ENCODE peak calls at places on chromosomes 6 and 20, in four cellular contexts. U is brain microvascular endothelial cell, P is fibroblast of mammary gland, W is HL-60. A is an unnamed sample.

GRCh38 chr20:62624325-62624690 is 18.0 kb upstream of the SLCO4A1 start:
- DNase-seq in U (no peak), P (no peak), W (no peak), A (no peak)

GRCh38 chr20:11891827-11892521 is 25.7 kb upstream of the BTBD3 start:
- DNase-seq in U (peak), P (peak), W (peak), A (peak)

GRCh38 chr6:155021680-155022079 is 26.6 kb downstream of the TIAM2 start:
- DNase-seq in U (no peak), P (no peak), W (no peak), A (no peak)

GRCh38 chr6:37641546-37641945 is 56.1 kb downstream of the MDGA1 start:
- DNase-seq in U (no peak), P (no peak), W (no peak), A (no peak)

GRCh38 chr20:34473262-34473883 is 42.8 kb upstream of the DYNLRB1 start:
- DNase-seq in U (peak), P (peak), W (no peak), A (peak)

GRCh38 chr6:149230729-149231434 is 86.6 kb upstream of the TAB2 start:
- DNase-seq in U (no peak), P (no peak), W (no peak), A (no peak)

GRCh38 chr6:158686311-158686710 is 36.5 kb downstream of the SYTL3 start:
- DNase-seq in U (no peak), P (no peak), W (no peak), A (no peak)

GRCh38 chr6:35082733-35083403 is 58.3 kb downstream of the TCP11 start:
- DNase-seq in U (no peak), P (no peak), W (no peak), A (no peak)

GRCh38 chr6:128376952-128377503 is 143.4 kb downstream of the PTPRK start:
- DNase-seq in U (no peak), P (no peak), W (no peak), A (no peak)

GRCh38 chr6:82840571-82840970 is 225.1 kb downstream of the UBE3D start:
- DNase-seq in U (no peak), P (no peak), W (no peak), A (no peak)

GRCh38 chr20:63316502-63316921 is 23.5 kb downstream of the COL20A1 start:
- DNase-seq in U (no peak), P (no peak), W (no peak), A (no peak)

GRCh38 chr6:12343440-12344162 is 53.4 kb downstream of the EDN1 start:
- DNase-seq in U (peak), P (no peak), W (no peak), A (no peak)

GRCh38 chr6:26475823-26476729 is 18.3 kb downstream of the BTN2A1 start:
- DNase-seq in U (no peak), P (peak), W (no peak), A (peak)

GRCh38 chr20:35974256-35974655 is 5.9 kb downstream of the CNBD2 start:
- DNase-seq in U (no peak), P (no peak), W (no peak), A (no peak)

GRCh38 chr20:35981969-35982368 is 13.6 kb downstream of the CNBD2 start:
- DNase-seq in U (no peak), P (no peak), W (no peak), A (no peak)

GRCh38 chr20:35979528-35979927 is 11.1 kb downstream of the CNBD2 start:
- DNase-seq in U (no peak), P (peak), W (no peak), A (peak)

GRCh38 chr20:35976012-35976411 is 7.6 kb downstream of the CNBD2 start:
- DNase-seq in U (no peak), P (no peak), W (no peak), A (no peak)

GRCh38 chr20:35978041-35978513 is 9.7 kb downstream of the CNBD2 start:
- DNase-seq in U (no peak), P (peak), W (peak), A (peak)
- TF ChIP-seq CTCF in U (no peak), P (no peak), W (no peak), A (no peak)

DNA sequence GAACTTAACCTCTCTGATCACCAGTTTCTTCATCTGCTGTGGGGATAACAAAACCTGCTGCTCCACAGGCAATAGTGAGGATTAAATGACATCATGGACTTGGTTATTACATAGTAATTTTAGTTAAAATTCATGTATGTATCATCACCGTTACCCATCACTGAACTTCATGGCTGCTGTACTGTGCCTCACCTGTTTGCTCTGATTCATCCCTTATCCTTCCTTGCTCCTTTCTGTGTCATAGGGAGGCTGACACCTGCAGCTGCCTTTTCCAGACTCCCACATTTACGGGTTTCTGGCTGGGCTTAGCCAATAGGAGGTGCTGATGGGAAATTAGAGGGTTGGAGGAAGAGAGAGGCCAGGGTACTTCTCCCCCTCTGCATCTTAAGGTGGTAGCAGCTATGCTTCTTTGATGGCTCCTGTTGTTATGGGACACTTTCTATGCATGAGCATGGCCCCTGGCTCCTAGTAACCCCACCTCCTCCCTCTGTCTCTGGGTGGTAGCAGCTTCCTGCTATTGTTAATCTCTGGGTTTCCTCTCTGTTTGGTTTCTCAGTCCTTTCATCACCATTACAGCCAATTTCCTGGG is 332.1 kb downstream of the DHX35 start:
- DNase-seq in U (no peak), P (no peak), W (no peak), A (no peak)
- H3K4me3 ChIP-seq in U (no peak), P (no peak), W (no peak), A (no peak)

DNA sequence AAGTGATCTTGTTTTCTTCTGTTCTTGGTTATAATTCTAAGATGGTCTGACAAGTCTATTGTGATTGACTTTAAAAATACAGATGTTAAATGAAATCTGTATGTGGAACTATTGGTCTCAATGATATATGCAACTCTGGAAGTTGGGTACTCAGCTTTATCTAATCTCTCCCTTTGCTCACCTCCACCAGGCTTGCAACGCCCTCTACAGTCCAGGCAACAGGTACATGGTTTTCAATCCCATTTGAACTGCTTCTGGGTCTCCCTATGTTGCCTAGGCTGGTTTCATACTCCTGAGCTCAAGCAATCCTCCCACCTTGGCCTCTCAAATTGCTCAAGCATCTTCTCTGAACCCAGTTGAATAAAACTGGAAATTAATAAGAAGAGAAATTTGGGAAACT is 25.6 kb upstream of the HLA-DQB1 start:
- DNase-seq in U (no peak), P (no peak), W (no peak), A (peak)
- TF ChIP-seq CTCF in U (peak), P (no peak), W (no peak), A (peak)

DNA sequence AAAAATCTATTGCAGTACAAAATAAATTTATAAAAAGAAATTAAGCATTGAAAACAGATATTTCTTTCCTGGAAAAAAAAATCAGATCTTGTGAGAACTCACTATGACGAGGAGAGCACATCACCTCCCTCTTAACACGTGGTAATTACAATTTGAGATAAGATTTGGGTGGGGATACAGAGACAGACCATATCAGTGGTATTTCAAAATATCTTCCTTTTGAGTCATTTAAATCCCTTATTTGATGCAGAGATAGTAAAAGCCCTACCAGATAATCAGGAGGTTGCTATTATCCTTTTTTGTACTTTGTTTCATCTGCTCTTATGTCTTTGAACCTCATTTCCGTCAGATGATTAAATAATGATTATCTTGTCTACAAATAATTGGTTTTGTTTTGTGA is 800.4 kb downstream of the KIF16B start:
- DNase-seq in U (no peak), P (no peak), W (no peak), A (no peak)
- H3K4me3 ChIP-seq in U (no peak), P (no peak), W (no peak), A (no peak)

DNA sequence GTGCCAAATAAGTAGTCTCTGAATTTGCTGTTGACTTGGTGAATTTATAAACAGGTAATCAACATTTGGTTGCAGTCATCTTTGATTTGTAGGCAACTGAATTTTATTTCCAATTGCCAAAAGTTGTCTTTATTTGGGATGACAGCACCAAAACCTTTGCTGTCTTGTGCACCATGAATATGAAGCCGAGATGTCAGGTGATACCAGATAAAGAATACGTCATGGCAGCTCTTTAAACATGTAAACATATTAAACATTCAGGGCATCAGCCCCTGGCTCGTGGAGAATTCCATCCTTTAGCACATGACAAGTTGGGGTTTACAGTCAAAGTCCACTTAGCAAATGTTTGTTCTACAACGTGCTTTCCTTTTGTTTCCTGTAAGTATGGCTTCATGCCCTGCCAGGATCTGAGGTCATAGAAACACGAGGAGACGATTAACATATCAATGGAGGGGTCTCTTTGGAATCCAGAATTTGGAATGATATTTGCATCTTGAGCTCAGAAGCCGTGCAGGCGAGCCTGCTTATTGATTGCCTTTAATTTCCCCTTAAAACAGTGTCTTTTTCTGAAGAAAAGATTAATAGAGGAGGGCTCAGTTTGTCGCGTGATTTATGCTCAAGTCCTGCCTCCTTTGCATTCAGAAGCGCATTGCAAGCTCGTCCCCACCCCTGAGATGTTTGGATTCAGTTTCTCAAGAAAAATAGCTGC is 170.2 kb upstream of the ZNF217 start:
- DNase-seq in U (peak), P (peak), W (no peak), A (peak)
- TF ChIP-seq CTCF in U (no peak), P (no peak), W (no peak), A (no peak)

DNA sequence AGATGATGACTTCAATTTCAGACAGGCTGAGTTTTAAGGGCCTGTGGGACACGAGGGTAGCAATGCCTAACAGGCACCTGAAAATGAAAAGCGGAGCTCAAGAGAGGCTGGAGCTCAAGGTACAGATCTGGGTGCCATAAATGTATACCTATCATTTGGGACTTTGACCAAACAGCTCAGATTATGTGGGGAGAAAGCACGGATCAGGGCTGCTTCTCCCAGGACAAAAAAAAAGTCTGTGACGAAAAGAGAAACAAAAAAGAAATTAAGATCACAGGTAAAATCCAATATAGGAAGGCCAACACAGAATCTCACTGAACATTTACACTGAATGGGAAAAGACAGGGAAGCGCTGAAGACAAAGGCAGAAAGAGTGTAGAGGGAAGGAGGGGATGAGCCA is 1.9 kb downstream of the PRELID3B start:
- DNase-seq in U (no peak), P (no peak), W (no peak), A (no peak)
- H3K4me3 ChIP-seq in U (no peak), P (no peak), W (no peak), A (no peak)

GRCh38 chr6:74404366-74404765 is 708.4 kb downstream of the CD109 start:
- DNase-seq in U (no peak), P (peak), W (no peak), A (peak)

GRCh38 chr6:74410630-74411029 is 714.6 kb downstream of the CD109 start:
- DNase-seq in U (no peak), P (peak), W (no peak), A (no peak)

GRCh38 chr6:74408844-74409243 is 712.8 kb downstream of the CD109 start:
- DNase-seq in U (peak), P (peak), W (no peak), A (peak)

GRCh38 chr6:74415056-74415455 is 719.1 kb downstream of the CD109 start:
- DNase-seq in U (no peak), P (peak), W (no peak), A (peak)

DNA sequence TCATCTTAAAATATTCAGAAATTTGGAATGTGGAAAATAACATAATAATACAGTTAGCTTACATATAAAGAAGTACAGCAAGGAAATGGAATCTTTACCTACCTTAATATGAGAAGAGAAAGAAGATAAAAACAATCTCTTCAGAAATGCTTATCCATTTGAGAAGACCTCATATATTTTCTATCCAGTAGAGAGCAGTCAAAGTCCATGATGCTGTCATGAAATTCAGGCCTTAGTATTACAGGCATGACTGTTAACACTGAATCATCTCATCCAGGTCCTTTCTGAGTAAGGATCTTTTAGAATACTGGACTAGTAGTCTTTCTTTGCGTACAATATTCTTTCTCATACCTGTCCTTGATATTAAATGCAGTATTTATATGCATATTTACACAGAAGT is 713.4 kb downstream of the CD109 start:
- DNase-seq in U (peak), P (peak), W (no peak), A (peak)
- TF ChIP-seq CTCF in U (peak), P (peak), W (no peak), A (peak)

GRCh38 chr20:17573493-17573892 is 3.6 kb downstream of the DSTN start:
- DNase-seq in U (no peak), P (no peak), W (no peak), A (no peak)
- H3K4me3 ChIP-seq in U (no peak), P (no peak), W (no peak), A (no peak)

DNA sequence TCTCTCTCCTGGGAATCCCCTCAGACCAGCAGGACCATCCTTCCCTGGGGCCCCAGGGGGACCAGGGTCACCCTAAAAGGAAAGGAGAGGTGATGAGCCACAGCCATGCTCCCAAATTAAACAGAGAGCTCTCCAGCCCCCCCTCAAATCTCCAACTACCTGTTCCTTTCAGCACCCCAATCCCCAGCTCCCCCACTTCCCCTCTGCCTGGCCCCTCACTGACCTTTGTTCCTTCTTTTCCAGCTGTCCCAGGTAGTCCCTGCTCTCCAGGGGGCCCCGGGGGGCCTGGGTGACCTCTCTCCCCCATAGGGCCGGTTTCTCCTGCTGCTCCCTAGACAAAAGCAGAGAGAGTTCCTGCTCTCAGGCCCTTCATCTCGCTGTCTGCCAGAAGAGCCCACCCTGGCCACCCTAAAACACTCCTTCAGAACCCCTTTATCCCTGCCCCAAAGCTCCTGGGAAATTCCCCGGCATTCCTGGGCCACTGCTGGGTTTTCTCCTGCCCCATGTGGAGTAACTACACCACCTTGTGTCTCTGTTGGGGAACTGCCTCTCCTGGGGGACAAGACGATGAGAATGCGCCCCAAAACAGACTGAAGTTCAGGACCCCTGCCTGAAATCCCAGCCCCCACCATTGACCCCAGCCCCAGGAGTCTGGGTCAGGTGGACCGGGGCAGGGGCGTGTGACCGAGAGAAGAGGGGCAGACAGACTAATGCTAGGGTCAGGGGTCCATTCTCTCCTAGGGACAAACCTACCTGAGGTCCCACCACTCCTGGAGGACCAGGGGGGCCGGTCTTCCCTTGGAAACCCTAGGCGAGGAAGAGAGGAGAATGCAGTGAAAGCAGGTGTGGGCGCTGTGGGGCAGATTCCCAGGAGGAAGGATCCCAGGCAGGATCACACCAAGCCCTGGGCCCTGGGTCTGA is 19.7 kb downstream of the COL11A2 start:
- DNase-seq in U (peak), P (peak), W (no peak), A (peak)
- TF ChIP-seq CTCF in U (peak), P (peak), W (peak), A (peak)

GRCh38 chr20:32909451-32909850 is 50.7 kb downstream of the EFCAB8 start:
- DNase-seq in U (no peak), P (no peak), W (no peak), A (no peak)

GRCh38 chr20:32908334-32909292 is 49.9 kb downstream of the EFCAB8 start:
- DNase-seq in U (no peak), P (no peak), W (no peak), A (no peak)

GRCh38 chr20:32906200-32906599 is 47.5 kb downstream of the EFCAB8 start:
- DNase-seq in U (no peak), P (no peak), W (no peak), A (no peak)

GRCh38 chr20:32907886-32908285 is 49.2 kb downstream of the EFCAB8 start:
- DNase-seq in U (no peak), P (no peak), W (no peak), A (no peak)

GRCh38 chr20:32906871-32907495 is 48.3 kb downstream of the EFCAB8 start:
- DNase-seq in U (no peak), P (no peak), W (no peak), A (no peak)
- H3K4me3 ChIP-seq in U (no peak), P (no peak), W (no peak), A (no peak)

A was measured in cardiac fibroblast.